ENCODE peak calls at places on chromosomes 11 and 22, in four cellular contexts. W, U, H and G are unnamed samples.

GRCh38 chr11:12180257-12181205 is 70.1 kb downstream of the MICAL2 start:
- DNase-seq in W (no peak), U (no peak), H (no peak), G (no peak)

GRCh38 chr11:44219830-44220778 is 89.8 kb downstream of the ALX4 start:
- DNase-seq in W (no peak), U (no peak), H (no peak), G (no peak)

GRCh38 chr11:877565-877964 is 33.0 kb downstream of the CHID1 start:
- DNase-seq in W (peak; percentile 71), U (peak; percentile 31), H (no peak), G (peak; percentile 71)

GRCh38 chr11:67651976-67652895 is 1.7 kb upstream of the ACY3 start:
- DNase-seq in W (no peak), U (no peak), H (no peak), G (no peak)

GRCh38 chr11:66680966-66681645 is 3.4 kb upstream of the RBM4B start:
- DNase-seq in W (no peak), U (no peak), H (no peak), G (no peak)

GRCh38 chr22:50564289-50564688 is 1.6 kb upstream of the SYCE3 start:
- DNase-seq in W (no peak), U (no peak), H (no peak), G (no peak)

GRCh38 chr22:35923026-35923425 is 105.6 kb downstream of the RBFOX2 start:
- DNase-seq in W (no peak), U (no peak), H (no peak), G (no peak)

GRCh38 chr22:49308300-49308699 is 519.4 kb downstream of the BRD1 start:
- DNase-seq in W (no peak), U (no peak), H (no peak), G (no peak)

GRCh38 chr11:35859311-35859710 is 84.6 kb upstream of the LDLRAD3 start:
- DNase-seq in W (no peak), U (no peak), H (no peak), G (no peak)

GRCh38 chr11:61477734-61478148 is 30.8 kb upstream of the LRRC10B start:
- DNase-seq in W (peak; percentile 89), U (peak; percentile 41), H (peak; percentile 66), G (peak; percentile 37)

GRCh38 chr11:26599421-26599820 is 27.4 kb upstream of the MUC15 start:
- DNase-seq in W (no peak), U (no peak), H (no peak), G (no peak)

GRCh38 chr22:17106785-17107546 is 14.2 kb downstream of the TMEM121B start:
- DNase-seq in W (no peak), U (no peak), H (no peak), G (no peak)

GRCh38 chr11:92628401-92629292 is 340.8 kb upstream of the MTNR1B start:
- DNase-seq in W (no peak), U (no peak), H (peak; percentile 13), G (no peak)